ENCODE peak calls at places on chromosomes 13 and 19, in eight cellular contexts. Z is BE2C; E is stimulated activated CD4-positive, alpha-beta T cell treated with anti-CD3 and anti-CD28 coated beads, Interleukin-15, amount 100 ng/mL, for 24 hours; A is Peyer's patch; O is glutamatergic neuron; L is GM04503; Q is BJ; M is mucosa of gallbladder. S is an unnamed sample.

GRCh38 chr19:41531438-41532311 is 44.3 kb upstream of the CEACAM21 start:
- DNase-seq in O (no peak), L (no peak), Q (no peak), E (peak), A (peak), Z (no peak), M (peak), S (peak)

GRCh38 chr13:95267662-95268369 is 33.4 kb downstream of the ABCC4 start:
- DNase-seq in L (peak), E (no peak), Z (peak), O (no peak), M (peak), A (peak), Q (peak), S (no peak)

GRCh38 chr13:45119469-45119989 is 781 bp upstream of the GTF2F2 start:
- DNase-seq in A (peak), E (peak), L (no peak), O (no peak), Q (no peak), Z (no peak), M (peak), S (no peak)

GRCh38 chr13:29384466-29384865 is 211.0 kb downstream of the SLC7A1 start:
- DNase-seq in Z (peak), M (no peak), O (peak), A (no peak), Q (no peak), E (no peak), L (no peak), S (no peak)

GRCh38 chr13:40794414-40795368 is 5.3 kb downstream of the SLC25A15 start:
- DNase-seq in L (no peak), M (no peak), Z (no peak), Q (no peak), O (no peak), E (no peak), A (peak), S (no peak)

GRCh38 chr13:33326723-33327122 is 41.2 kb upstream of the STARD13 start:
- DNase-seq in Q (no peak), Z (no peak), A (no peak), E (no peak), O (no peak), M (no peak), L (no peak), S (no peak)

GRCh38 chr13:93948523-93948922 is 531.0 kb downstream of the DCT start:
- DNase-seq in A (no peak), M (no peak), E (no peak), L (no peak), O (no peak), Q (no peak), Z (no peak), S (no peak)

GRCh38 chr13:110179858-110180156 is 127.2 kb downstream of the COL4A1 start:
- DNase-seq in O (no peak), E (no peak), Q (no peak), A (no peak), L (no peak), M (no peak), Z (no peak), S (no peak)

GRCh38 chr19:2540251-2540645 is 64.3 kb downstream of the GADD45B start:
- DNase-seq in L (no peak), E (no peak), Z (no peak), M (no peak), Q (no peak), O (no peak), A (no peak), S (no peak)

GRCh38 chr19:1767464-1767933 is 14.2 kb downstream of the ONECUT3 start:
- DNase-seq in Z (peak), L (no peak), M (peak), A (peak), Q (no peak), E (peak), O (peak), S (peak)